ENCODE peak calls at places on chromosomes 13 and 19, in seven cellular contexts. C is suprapubic skin; I is fibroblast of mammary gland; R is CD8-positive, alpha-beta T cell; D is psoas muscle; O is MM.1S; T is mucosa of descending colon. F is an unnamed sample.

GRCh38 chr13:38582133-38582532 is 104.7 kb upstream of the FREM2 start:
- DNase-seq in O (peak), R (no peak), T (peak), D (no peak), I (peak), C (no peak), F (peak)

GRCh38 chr19:54332149-54332548 is 6.8 kb downstream of the LILRA4 start:
- DNase-seq in D (no peak), T (no peak), I (no peak), C (no peak), O (no peak), R (no peak), F (no peak)

GRCh38 chr19:33438016-33438671 is 64.6 kb downstream of the CEBPG start:
- DNase-seq in C (no peak), I (no peak), O (no peak), D (peak), T (no peak), R (no peak), F (no peak)

GRCh38 chr13:112444001-112444311 is 67.8 kb downstream of the SPACA7 start:
- DNase-seq in I (peak), D (peak), R (no peak), T (peak), O (peak), C (peak), F (peak)

GRCh38 chr19:1512671-1513491 is at the start of gene ADAMTSL5:
- DNase-seq in T (peak), C (no peak), O (peak), I (peak), R (peak), D (peak), F (peak)

GRCh38 chr19:13718733-13719132 is 45.6 kb upstream of the MRI1 start:
- DNase-seq in I (peak), R (no peak), T (peak), C (no peak), O (no peak), D (no peak), F (peak)

GRCh38 chr13:94433055-94433947 is 46.2 kb downstream of the DCT start:
- DNase-seq in C (no peak), O (no peak), R (no peak), T (peak), D (peak), I (no peak), F (peak)

GRCh38 chr13:71412231-71412630 is 454.8 kb downstream of the DACH1 start:
- DNase-seq in R (no peak), T (no peak), C (no peak), O (no peak), I (no peak), D (no peak), F (no peak)

GRCh38 chr19:8311461-8312260 is 3.5 kb upstream of the CD320 start:
- DNase-seq in C (peak), R (no peak), I (no peak), D (peak), O (no peak), T (peak), F (no peak)

GRCh38 chr13:75217949-75218348 is 264.0 kb downstream of the TBC1D4 start:
- DNase-seq in O (peak), T (no peak), D (no peak), C (no peak), I (peak), R (no peak), F (no peak)

GRCh38 chr13:28379371-28380083 is 115.4 kb downstream of the FLT1 start:
- DNase-seq in R (no peak), T (no peak), O (no peak), D (no peak), I (no peak), C (no peak), F (no peak)

GRCh38 chr19:4742717-4743646 is 19.3 kb upstream of the DPP9 start:
- DNase-seq in O (no peak), I (no peak), D (no peak), T (no peak), R (no peak), C (no peak), F (no peak)

GRCh38 chr19:41588497-41589209 is 12.7 kb downstream of the CEACAM21 start:
- DNase-seq in R (no peak), O (peak), T (peak), C (no peak), D (no peak), I (peak), F (peak)

GRCh38 chr13:20191311-20191901 is 1.3 kb downstream of the GJB2 start:
- DNase-seq in I (peak), D (no peak), C (no peak), R (no peak), O (no peak), T (peak), F (no peak)

GRCh38 chr13:20190481-20191310 is 2.0 kb downstream of the GJB2 start:
- DNase-seq in T (no peak), R (no peak), I (peak), D (no peak), O (no peak), C (no peak), F (no peak)

GRCh38 chr13:20192470-20193141 is at the start of gene GJB2:
- DNase-seq in R (no peak), D (no peak), C (no peak), T (peak), O (peak), I (peak), F (no peak)

GRCh38 chr13:20193142-20193923 is 595 bp upstream of the GJB2 start:
- DNase-seq in D (no peak), O (no peak), C (no peak), T (peak), R (no peak), I (no peak), F (no peak)

GRCh38 chr13:20191902-20192469 is 752 bp downstream of the GJB2 start:
- DNase-seq in R (no peak), D (no peak), T (peak), C (no peak), I (peak), O (peak), F (peak)
- TF ChIP-seq CTCF in R (no peak), D (no peak), T (no peak), C (no peak), I (no peak), O (no peak), F (no peak)

DNA sequence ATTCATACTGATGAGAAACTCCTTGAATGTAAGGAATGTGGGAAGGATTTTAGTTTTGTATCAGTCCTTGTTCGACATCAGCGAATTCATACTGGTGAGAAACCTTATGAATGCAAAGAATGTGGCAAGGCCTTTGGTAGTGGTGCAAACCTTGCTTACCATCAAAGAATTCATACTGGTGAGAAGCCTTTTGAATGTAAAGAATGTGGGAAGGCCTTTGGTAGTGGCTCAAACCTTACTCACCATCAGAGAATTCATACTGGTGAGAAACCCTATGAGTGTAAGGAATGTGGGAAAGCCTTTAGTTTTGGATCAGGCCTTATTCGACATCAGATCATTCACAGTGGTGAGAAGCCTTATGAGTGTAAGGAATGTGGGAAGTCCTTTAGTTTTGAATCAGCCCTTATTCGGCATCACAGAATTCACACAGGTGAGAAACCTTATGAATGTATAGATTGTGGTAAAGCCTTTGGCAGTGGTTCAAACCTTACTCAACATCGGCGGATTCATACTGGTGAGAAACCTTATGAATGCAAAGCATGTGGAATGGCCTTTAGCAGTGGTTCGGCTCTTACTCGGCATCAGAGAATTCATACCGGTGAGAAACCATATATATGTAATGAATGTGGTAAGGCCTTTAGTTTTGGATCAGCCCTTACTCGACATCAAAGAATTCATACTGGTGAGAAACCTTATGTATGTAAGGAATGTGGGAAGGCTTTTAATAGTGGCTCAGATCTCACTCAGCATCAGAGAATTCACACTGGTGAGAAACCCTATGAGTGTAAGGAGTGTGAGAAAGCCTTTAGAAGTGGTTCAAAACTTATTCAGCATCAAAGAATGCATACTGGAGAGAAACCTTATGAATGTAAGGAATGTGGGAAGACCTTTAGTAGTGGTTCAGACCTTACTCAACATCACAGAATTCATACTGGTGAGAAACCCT is 26.6 kb downstream of the ZNF345 start:
- DNase-seq in O (no peak), D (no peak), R (no peak), T (no peak), I (no peak), C (no peak), F (no peak)
- H3K4me3 ChIP-seq in O (no peak), D (no peak), R (peak), T (no peak), I (no peak), C (no peak), F (no peak)

GRCh38 chr13:41054212-41054877 is 7.0 kb upstream of the WBP4 start:
- DNase-seq in I (peak), R (peak), C (no peak), O (peak), T (peak), D (no peak), F (peak)
- TF ChIP-seq CTCF in I (peak), R (peak), C (no peak), O (peak), T (no peak), D (peak), F (peak)

GRCh38 chr19:28605501-28606268 is 607.3 kb downstream of the UQCRFS1 start:
- DNase-seq in T (no peak), C (no peak), D (no peak), I (no peak), R (no peak), O (no peak), F (no peak)
- H3K4me3 ChIP-seq in T (no peak), C (no peak), D (no peak), I (no peak), R (no peak), O (no peak), F (no peak)

GRCh38 chr13:43304945-43305344 is 281.6 kb downstream of the DNAJC15 start:
- DNase-seq in C (no peak), R (no peak), I (no peak), D (no peak), T (no peak), O (no peak), F (no peak)
- TF ChIP-seq CTCF in C (no peak), R (no peak), I (no peak), D (no peak), T (no peak), O (no peak), F (no peak)

F was measured in GM12865.